ENCODE peak calls at places on chromosomes 7 and 10, in five cellular contexts. Q is activated T-cell treated with anti-CD3 and anti-CD28 coated beads for 4 hours, G is endothelial cell, B is hypothalamus, P is HEK293T. M is an unnamed sample.

GRCh38 chr10:23370106-23370505 is 25.5 kb upstream of the C10orf67 start:
- DNase-seq in Q (no peak), G (no peak), P (no peak), B (no peak), M (no peak)

GRCh38 chr10:16441106-16441850 is 4.5 kb downstream of the PTER start:
- DNase-seq in P (no peak), Q (no peak), B (no peak), G (no peak), M (peak)

GRCh38 chr7:148698397-148699023 is at the start of gene CUL1:
- DNase-seq in G (peak), P (peak), Q (peak), B (peak), M (peak)

GRCh38 chr10:132036887-132037675 is 28.7 kb upstream of the JAKMIP3 start:
- DNase-seq in B (no peak), G (no peak), P (peak), Q (no peak), M (peak)

GRCh38 chr10:84224411-84225028 is 824 bp downstream of the LRIT2 start:
- DNase-seq in Q (no peak), P (peak), B (no peak), G (peak), M (no peak)

GRCh38 chr10:48437546-48437945 is 131.1 kb downstream of the MAPK8 start:
- DNase-seq in P (no peak), B (no peak), Q (no peak), G (no peak), M (no peak)

GRCh38 chr7:71613316-71613715 is 481.4 kb downstream of the GALNT17 start:
- DNase-seq in B (no peak), P (no peak), G (no peak), Q (no peak), M (no peak)

GRCh38 chr10:77371848-77372247 is 265.8 kb downstream of the KCNMA1 start:
- DNase-seq in Q (no peak), G (no peak), P (no peak), B (no peak), M (no peak)

GRCh38 chr7:1849351-1849951 is 179.4 kb downstream of the ELFN1 start:
- DNase-seq in G (no peak), P (no peak), B (no peak), Q (no peak), M (peak)

GRCh38 chr10:14822879-14823755 is 14.7 kb downstream of the CDNF start:
- DNase-seq in Q (peak), B (peak), P (peak), G (peak), M (peak)

GRCh38 chr7:52786174-52786573 is 249.3 kb upstream of the POM121L12 start:
- DNase-seq in B (no peak), Q (no peak), G (no peak), P (no peak), M (no peak)

GRCh38 chr10:102434251-102434913 is 2.0 kb upstream of the CUEDC2 start:
- DNase-seq in G (no peak), Q (no peak), P (no peak), B (no peak), M (peak)

GRCh38 chr10:28939352-28940157 is 262.2 kb downstream of the BAMBI start:
- DNase-seq in P (peak), G (peak), Q (no peak), B (peak), M (peak)

GRCh38 chr7:78959471-78959870 is 494.0 kb downstream of the MAGI2 start:
- DNase-seq in Q (no peak), B (no peak), G (no peak), P (no peak), M (no peak)

GRCh38 chr10:124717911-124718734 is 26.1 kb downstream of the FAM53B start:
- DNase-seq in B (no peak), G (no peak), P (no peak), Q (peak), M (peak)

GRCh38 chr10:87551324-87551723 is 46.6 kb downstream of the MINPP1 start:
- DNase-seq in G (no peak), P (no peak), B (no peak), Q (no peak), M (no peak)

GRCh38 chr10:120480848-120481247 is 23.8 kb downstream of the PLPP4 start:
- DNase-seq in B (no peak), G (no peak), Q (no peak), P (no peak), M (no peak)

GRCh38 chr7:105808703-105809590 is 67.5 kb downstream of the ATXN7L1 start:
- DNase-seq in B (no peak), P (no peak), G (no peak), Q (peak), M (peak)

GRCh38 chr7:140196361-140197217 is 19.8 kb upstream of the KDM7A start:
- DNase-seq in G (no peak), B (no peak), Q (no peak), P (no peak), M (no peak)

GRCh38 chr10:101570764-101571572 is 17.1 kb downstream of the POLL start:
- DNase-seq in B (no peak), P (no peak), Q (no peak), G (no peak), M (peak)

GRCh38 chr7:151796871-151797270 is 80.0 kb downstream of the PRKAG2 start:
- DNase-seq in Q (no peak), B (no peak), P (no peak), G (no peak), M (peak)

GRCh38 chr10:92419740-92420553 is 129.0 kb downstream of the MARCHF5 start:
- DNase-seq in Q (no peak), G (no peak), B (no peak), P (no peak), M (peak)

GRCh38 chr10:69337312-69338132 is 59.2 kb downstream of the HK1 start:
- DNase-seq in P (no peak), G (no peak), B (no peak), Q (no peak), M (peak)

GRCh38 chr10:126104767-126105166 is 208.4 kb downstream of the FANK1 start:
- DNase-seq in P (no peak), B (no peak), G (no peak), Q (no peak), M (no peak)

GRCh38 chr7:40315277-40315676 is 180.5 kb downstream of the SUGCT start:
- DNase-seq in Q (no peak), P (no peak), B (no peak), G (no peak), M (no peak)

GRCh38 chr10:45000764-45001381 is at the start of gene ZNF22:
- DNase-seq in P (peak), B (no peak), Q (peak), G (peak), M (peak)

GRCh38 chr10:5040781-5041470 is 37.3 kb upstream of the AKR1C2 start:
- DNase-seq in P (no peak), Q (no peak), G (no peak), B (no peak), M (peak)

GRCh38 chr7:111098011-111098925 is 7.3 kb downstream of the LRRN3 start:
- DNase-seq in P (peak), Q (peak), G (peak), B (peak), M (no peak)

GRCh38 chr10:23342213-23342884 is 2.2 kb downstream of the C10orf67 start:
- DNase-seq in Q (no peak), G (no peak), P (no peak), B (no peak), M (no peak)

GRCh38 chr7:78472519-78472918 is 673.9 kb downstream of the PHTF2 start:
- DNase-seq in G (no peak), P (no peak), B (no peak), Q (no peak), M (peak)

GRCh38 chr10:62637249-62638061 is 167.1 kb upstream of the ADO start:
- DNase-seq in Q (peak), B (no peak), G (no peak), P (no peak), M (peak)

GRCh38 chr10:18205098-18205834 is 65.0 kb downstream of the CACNB2 start:
- DNase-seq in G (no peak), Q (no peak), P (no peak), B (no peak), M (no peak)

GRCh38 chr7:132118641-132119040 is 457.6 kb downstream of the PLXNA4 start:
- DNase-seq in P (no peak), B (no peak), G (no peak), Q (no peak), M (no peak)

GRCh38 chr7:37671871-37672270 is 11.7 kb upstream of the GPR141 start:
- DNase-seq in B (no peak), P (no peak), G (no peak), Q (no peak), M (no peak)

GRCh38 chr7:11026452-11027359 is 53.0 kb downstream of the PHF14 start:
- DNase-seq in Q (no peak), B (no peak), G (no peak), P (peak), M (no peak)

M was measured in osteoblast.